ENCODE peak calls at places on chromosomes 5 and 9, in seven cellular contexts. G is SK-N-SH, D is A549, Q is GM12878, E is HepG2, W is K562, F is H1. Y is an unnamed sample.

GRCh38 chr9:127574089-127574921 is 37.8 kb upstream of the STXBP1 start:
- DNase-seq in D (peak; percentile 70), Q (no peak), E (no peak), F (no peak), G (no peak), W (no peak), Y (no peak)

GRCh38 chr9:15416880-15417279 is 5.8 kb upstream of the SNAPC3 start:
- DNase-seq in Q (no peak), F (no peak), E (peak; percentile 56), G (peak; percentile 58), D (no peak), W (peak; percentile 57), Y (peak; percentile 65)

GRCh38 chr5:27008604-27009564 is 29.5 kb downstream of the CDH9 start:
- DNase-seq in F (no peak), Q (no peak), E (no peak), W (no peak), G (no peak), D (no peak), Y (no peak)

GRCh38 chr9:96009690-96010477 is 134.4 kb downstream of the ERCC6L2 start:
- DNase-seq in W (peak; percentile 62), F (no peak), D (no peak), G (no peak), E (no peak), Q (no peak), Y (no peak)

GRCh38 chr5:16411235-16411634 is 54.4 kb downstream of the ZNF622 start:
- DNase-seq in E (no peak), Q (no peak), D (no peak), G (no peak), W (no peak), F (no peak), Y (peak; percentile 20)

GRCh38 chr9:137217276-137218211 is 4.5 kb downstream of the RNF208 start:
- DNase-seq in Q (no peak), D (no peak), W (peak; percentile 92), G (no peak), E (peak; percentile 66), F (peak; percentile 56), Y (no peak)

GRCh38 chr5:5332287-5332686 is 90.2 kb upstream of the ICE1 start:
- DNase-seq in W (no peak), G (no peak), F (no peak), Q (no peak), D (no peak), E (peak; percentile 24), Y (no peak)

GRCh38 chr9:109652112-109652511 is 127.9 kb upstream of the PALM2AKAP2 start:
- DNase-seq in G (no peak), F (no peak), W (no peak), E (no peak), Q (no peak), D (no peak), Y (peak; percentile 10)

GRCh38 chr9:78235296-78235770 is 542 bp upstream of the CEP78 start:
- DNase-seq in F (no peak), E (no peak), D (peak; percentile 23), W (no peak), G (peak; percentile 17), Q (no peak), Y (peak; percentile 20)

GRCh38 chr5:127342364-127342763 is 51.8 kb downstream of the MEGF10 start:
- DNase-seq in G (no peak), Q (no peak), D (no peak), F (no peak), W (no peak), E (no peak), Y (no peak)

GRCh38 chr5:127337876-127338275 is 47.3 kb downstream of the MEGF10 start:
- DNase-seq in G (no peak), Q (no peak), W (no peak), E (no peak), D (no peak), F (no peak), Y (no peak)

GRCh38 chr5:127338501-127338900 is 47.9 kb downstream of the MEGF10 start:
- DNase-seq in G (no peak), Q (no peak), W (no peak), E (no peak), D (no peak), F (no peak), Y (no peak)

GRCh38 chr5:127343313-127343712 is 52.7 kb downstream of the MEGF10 start:
- DNase-seq in G (no peak), Q (no peak), F (no peak), D (no peak), W (no peak), E (no peak), Y (no peak)

DNA sequence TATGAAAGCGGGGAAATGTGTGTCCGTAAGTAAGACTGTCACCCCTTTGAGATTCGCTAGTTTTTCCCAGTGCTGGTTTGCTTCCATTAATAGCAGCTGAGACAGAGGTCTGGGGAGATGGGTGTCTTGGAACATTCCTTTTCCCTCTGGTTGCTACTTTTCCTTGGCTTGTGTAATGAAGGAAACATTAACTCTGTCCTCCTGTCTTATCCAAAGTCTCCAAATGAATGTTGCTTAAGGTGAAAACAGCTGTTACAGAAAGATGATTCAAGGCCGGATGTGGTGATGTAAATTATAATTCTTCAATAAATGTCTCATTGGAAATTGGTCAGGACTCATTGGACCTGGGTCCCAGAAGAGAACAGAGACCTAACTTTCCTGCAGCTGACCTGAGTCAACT is 50.0 kb downstream of the MEGF10 start:
- DNase-seq in Q (no peak), E (no peak), D (no peak), F (no peak), W (no peak), G (no peak), Y (no peak)
- H3K4me2 ChIP-seq in Q (no peak overlapping the region), E (no peak overlapping the region), D (no peak overlapping the region), F (no peak overlapping the region), W (no peak overlapping the region), G (no peak overlapping the region), Y (no peak overlapping the region)

GRCh38 chr9:70049672-70050271 is 6.1 kb downstream of the MAMDC2 start:
- DNase-seq in G (no peak), Q (no peak), E (no peak), W (no peak), D (no peak), F (no peak), Y (peak; percentile 55)
- TF ChIP-seq USF2 in G (no peak), Q (no peak), E (no peak), W (no peak), D (no peak), F (no peak), Y (no peak)

GRCh38 chr9:13444272-13444608 is 164.7 kb upstream of the MPDZ start:
- DNase-seq in Q (no peak), G (no peak), E (no peak), D (no peak), F (no peak), W (no peak), Y (no peak)

GRCh38 chr9:13444696-13445095 is 165.2 kb upstream of the MPDZ start:
- DNase-seq in F (no peak), D (no peak), W (no peak), E (no peak), Q (no peak), G (no peak), Y (no peak)

GRCh38 chr9:13446261-13446660 is 166.8 kb upstream of the MPDZ start:
- DNase-seq in Q (no peak), W (no peak), G (no peak), D (no peak), F (no peak), E (no peak), Y (no peak)

GRCh38 chr9:13445123-13445522 is 165.6 kb upstream of the MPDZ start:
- DNase-seq in W (no peak), F (no peak), G (no peak), Q (no peak), D (no peak), E (no peak), Y (no peak)

DNA sequence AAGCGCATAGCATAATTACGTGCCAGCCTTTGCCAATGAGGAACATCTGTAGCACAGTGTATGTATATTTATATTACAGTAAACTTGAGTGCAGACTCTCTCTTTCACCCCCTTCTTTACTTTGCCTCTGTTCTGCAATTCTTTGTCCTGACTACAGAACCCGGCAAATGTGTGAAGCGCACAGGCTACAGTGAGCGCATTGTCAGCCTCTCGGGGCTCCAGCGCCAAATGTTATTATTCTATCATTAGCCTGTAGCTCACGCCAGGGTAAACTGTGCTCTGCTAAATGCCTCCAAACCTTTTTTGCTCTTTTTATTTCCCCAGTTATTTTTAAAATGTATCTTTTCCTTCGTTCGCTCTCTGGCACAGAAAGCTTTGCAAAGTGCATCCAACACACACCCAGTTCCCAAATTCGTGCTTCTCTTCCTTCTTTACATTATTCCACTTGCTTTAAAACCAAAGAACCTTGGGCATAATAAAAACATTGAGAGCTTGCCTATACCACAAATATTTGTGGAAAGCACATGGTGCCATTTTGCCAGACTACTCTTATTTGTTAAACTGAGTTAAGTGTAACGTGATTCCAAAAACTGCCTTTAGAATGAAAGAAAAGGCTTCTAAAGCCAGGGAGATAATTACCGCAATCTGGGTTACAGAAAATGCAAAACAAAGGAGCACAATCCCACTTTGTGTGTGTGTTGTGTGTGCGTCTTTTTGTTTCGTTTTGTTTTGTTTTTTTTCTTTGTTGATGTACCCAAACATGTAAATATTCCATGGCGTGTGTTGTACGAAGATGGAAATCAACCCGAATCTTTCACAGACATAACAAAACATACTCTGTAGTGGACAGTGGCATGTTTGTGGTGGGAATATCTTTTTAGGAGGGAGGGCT is 164.1 kb upstream of the MPDZ start:
- DNase-seq in W (no peak), Q (no peak), F (no peak), D (no peak), E (no peak), G (no peak), Y (no peak)
- H3K4me2 ChIP-seq in W (no peak overlapping the region), Q (no peak overlapping the region), F (no peak overlapping the region), D (no peak overlapping the region), E (no peak overlapping the region), G (no peak overlapping the region), Y (no peak overlapping the region)

GRCh38 chr9:81685763-81686613 is 3.4 kb downstream of the TLE1 start:
- DNase-seq in F (no peak), G (no peak), D (no peak), Q (no peak), E (peak; percentile 46), W (no peak), Y (peak; percentile 55)
- TF ChIP-seq USF2 in F (no peak), G (no peak), D (no peak), Q (no peak), E (no peak), W (no peak), Y (no peak)

DNA sequence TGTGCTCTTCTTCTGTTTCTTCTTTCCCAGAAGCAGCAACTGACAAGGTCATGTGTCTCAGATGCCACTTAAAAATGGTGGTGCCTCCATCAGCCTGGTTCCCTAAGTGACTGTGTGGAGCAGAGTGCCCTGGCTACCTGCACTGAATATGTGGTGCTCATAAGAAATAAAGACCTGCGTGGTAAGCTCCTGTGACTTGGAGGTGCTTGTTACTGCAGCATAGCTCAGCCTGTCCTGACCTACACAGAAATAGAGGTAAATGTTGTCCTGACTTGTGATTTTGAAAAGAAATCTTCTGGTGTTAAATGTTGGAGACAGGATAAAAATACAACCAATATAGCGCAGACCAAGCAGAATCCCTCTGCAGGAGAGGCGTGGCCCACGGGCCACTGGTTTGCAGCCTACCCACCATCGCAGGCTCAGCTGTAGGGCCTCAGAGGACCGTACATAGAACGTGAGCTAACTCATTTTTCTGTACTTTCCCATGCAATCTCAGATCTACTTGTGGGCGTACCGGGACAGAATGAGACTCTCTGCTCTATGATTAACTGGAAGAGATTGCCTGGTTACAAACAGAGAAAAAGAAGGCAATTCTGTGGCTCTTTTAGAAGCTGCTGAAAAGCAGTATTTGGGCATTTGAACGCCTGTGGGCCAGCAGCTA is 79.4 kb upstream of the UNC5A start:
- DNase-seq in D (no peak), W (no peak), Q (peak; percentile 7), E (no peak), F (no peak), G (no peak), Y (no peak)
- H3K4me2 ChIP-seq in D (no peak overlapping the region), W (no peak overlapping the region), Q (peak overlapping the region; percentile 10), E (no peak overlapping the region), F (no peak overlapping the region), G (no peak overlapping the region), Y (no peak overlapping the region)